ENCODE peak calls at places on chromosomes 13 and 19, in seven cellular contexts. K is fibroblast of lung, N is body of pancreas, Q is H9, B is upper lobe of left lung, A is thoracic aorta, X is MM.1S. U is an unnamed sample.

GRCh38 chr19:53606031-53606430 is 25.8 kb upstream of the DPRX start:
- DNase-seq in X (no peak), N (no peak), B (no peak), A (no peak), K (no peak), Q (no peak), U (no peak)

GRCh38 chr19:18045307-18046013 is 37.5 kb downstream of the ARRDC2 start:
- DNase-seq in Q (no peak), A (no peak), K (no peak), N (no peak), B (no peak), X (peak; percentile 15), U (no peak)

GRCh38 chr19:21463449-21464105 is 41.8 kb upstream of the ZNF429 start:
- DNase-seq in A (no peak), B (peak; percentile 73), N (peak; percentile 82), Q (peak; percentile 95), K (peak; percentile 33), X (no peak), U (peak; percentile 5)

GRCh38 chr13:37868691-37869505 is 674 bp downstream of the TRPC4 start:
- DNase-seq in Q (peak; percentile 38), B (no peak), K (peak; percentile 39), X (no peak), A (no peak), N (no peak), U (no peak)

GRCh38 chr13:108494991-108495661 is 134.3 kb upstream of the MYO16 start:
- DNase-seq in B (no peak), Q (peak; percentile 37), N (no peak), A (no peak), K (peak; percentile 11), X (no peak), U (no peak)

GRCh38 chr19:7417671-7418324 is 69.1 kb downstream of the ARHGEF18 start:
- DNase-seq in K (no peak), N (no peak), Q (no peak), B (no peak), A (no peak), X (no peak), U (no peak)

GRCh38 chr13:50380905-50381304 is 365.7 kb downstream of the KCNRG start:
- DNase-seq in A (no peak), Q (no peak), N (no peak), K (no peak), B (no peak), X (no peak), U (no peak)

GRCh38 chr19:48798937-48799336 is 11.9 kb downstream of the BCAT2 start:
- DNase-seq in X (no peak), A (no peak), Q (peak; percentile 83), N (no peak), K (no peak), B (no peak), U (no peak)

GRCh38 chr19:31656507-31656906 is 307.3 kb upstream of the TSHZ3 start:
- DNase-seq in B (no peak), X (no peak), K (no peak), A (no peak), N (no peak), Q (no peak), U (no peak)

GRCh38 chr13:66847541-66847940 is 382.6 kb downstream of the PCDH9 start:
- DNase-seq in N (no peak), Q (no peak), K (no peak), X (no peak), A (no peak), B (no peak), U (no peak)

GRCh38 chr13:25463496-25463895 is 91.7 kb downstream of the ATP8A2 start:
- DNase-seq in B (no peak), N (no peak), X (no peak), Q (no peak), K (no peak), A (no peak), U (no peak)

GRCh38 chr13:95713651-95714050 is 36.7 kb downstream of the DNAJC3 start:
- DNase-seq in B (no peak), N (no peak), X (peak; percentile 4), A (no peak), Q (no peak), K (peak; percentile 13), U (no peak)

GRCh38 chr13:27132538-27132937 is 39.1 kb downstream of the USP12 start:
- DNase-seq in B (no peak), A (no peak), N (no peak), X (no peak), K (no peak), Q (no peak), U (no peak)

GRCh38 chr19:10226376-10227214 is 4.5 kb downstream of the S1PR2 start:
- DNase-seq in K (peak; percentile 100), A (no peak), N (peak; percentile 55), X (no peak), Q (no peak), B (peak; percentile 37), U (no peak)

GRCh38 chr13:64758520-64758919 is 2471.6 kb downstream of the PCDH9 start:
- DNase-seq in B (no peak), Q (no peak), K (no peak), N (no peak), A (no peak), X (no peak), U (no peak)

GRCh38 chr19:30883071-30883470 is 466.2 kb downstream of the TSHZ3 start:
- DNase-seq in X (no peak), K (no peak), A (no peak), N (no peak), B (no peak), Q (peak; percentile 20), U (no peak)

GRCh38 chr13:43895940-43896339 is 16.2 kb downstream of the LACC1 start:
- DNase-seq in A (no peak), Q (no peak), N (no peak), K (peak; percentile 44), X (no peak), B (no peak), U (no peak)

GRCh38 chr19:3575260-3575741 is 2.6 kb downstream of the HMG20B start:
- DNase-seq in X (no peak), A (no peak), B (no peak), K (no peak), Q (peak; percentile 88), N (no peak), U (peak; percentile 21)

GRCh38 chr13:36829753-36830152 is 10.7 kb downstream of the RFXAP start:
- DNase-seq in X (no peak), Q (no peak), B (no peak), A (no peak), K (no peak), N (no peak), U (no peak)

GRCh38 chr19:19185853-19186728 is 5.9 kb downstream of the BORCS8 start:
- DNase-seq in N (peak; percentile 24), X (peak; percentile 63), B (peak; percentile 43), Q (peak; percentile 91), K (peak; percentile 23), A (no peak), U (peak; percentile 64)

GRCh38 chr19:18439025-18439909 is 1.3 kb upstream of the ISYNA1 start:
- DNase-seq in X (no peak), A (no peak), B (no peak), K (no peak), Q (no peak), N (peak; percentile 69), U (no peak)

GRCh38 chr19:39401549-39402416 is 4.9 kb upstream of the ZFP36 start:
- DNase-seq in A (no peak), N (peak; percentile 79), K (peak; percentile 82), Q (no peak), X (peak; percentile 80), B (peak; percentile 85), U (peak; percentile 86)

GRCh38 chr13:50596103-50596502 is 247.4 kb downstream of the DLEU7 start:
- DNase-seq in N (no peak), Q (no peak), K (no peak), X (no peak), A (no peak), B (no peak), U (no peak)

GRCh38 chr13:32645854-32646253 is 59.6 kb downstream of the PDS5B start:
- DNase-seq in X (peak; percentile 28), A (no peak), Q (no peak), B (no peak), N (no peak), K (no peak), U (no peak)
- H3K27ac ChIP-seq in X (no peak overlapping the region), A (no peak overlapping the region), Q (no peak overlapping the region), B (no peak overlapping the region), N (no peak overlapping the region), K (no peak overlapping the region), U (no peak overlapping the region)

GRCh38 chr13:49310251-49310650 is 62.5 kb downstream of the CDADC1 start:
- DNase-seq in B (no peak), X (no peak), A (no peak), N (no peak), Q (no peak), K (no peak), U (no peak)
- H3K4me1 ChIP-seq in B (peaks cover 28% of the 10 kb centered on the region), X (no peaks in the 10 kb centered on the region), A (peaks cover 50% of the 10 kb centered on the region), N (peaks cover 31% of the 10 kb centered on the region), Q (no peaks in the 10 kb centered on the region), K (peaks cover 27% of the 10 kb centered on the region), U (no peaks in the 10 kb centered on the region)

DNA sequence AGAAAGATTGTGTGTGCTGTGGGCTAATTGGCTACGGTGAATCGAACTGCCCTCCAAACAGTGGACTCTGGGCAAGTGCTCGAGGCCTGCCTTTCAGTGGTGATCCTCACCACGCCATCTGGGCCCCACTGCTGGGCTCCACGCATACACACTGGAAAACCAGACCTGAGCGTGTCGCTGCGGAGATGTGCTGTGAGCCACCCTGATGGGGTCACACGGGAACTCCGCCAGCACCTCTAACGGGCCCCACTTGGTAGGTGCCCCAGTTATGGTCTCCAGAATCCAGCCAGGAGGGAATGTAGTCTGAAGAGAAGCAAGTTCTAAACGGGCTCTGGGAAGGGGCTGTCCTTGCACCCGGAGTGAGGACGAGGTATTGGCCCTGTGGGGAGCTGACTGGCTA is 39.3 kb downstream of the C13orf46 start:
- DNase-seq in N (no peak), X (no peak), Q (no peak), A (no peak), K (no peak), B (no peak), U (no peak)
- H3K27ac ChIP-seq in N (no peak overlapping the region), X (no peak overlapping the region), Q (no peak overlapping the region), A (peak overlapping the region; percentile 90), K (no peak overlapping the region), B (no peak overlapping the region), U (no peak overlapping the region)

DNA sequence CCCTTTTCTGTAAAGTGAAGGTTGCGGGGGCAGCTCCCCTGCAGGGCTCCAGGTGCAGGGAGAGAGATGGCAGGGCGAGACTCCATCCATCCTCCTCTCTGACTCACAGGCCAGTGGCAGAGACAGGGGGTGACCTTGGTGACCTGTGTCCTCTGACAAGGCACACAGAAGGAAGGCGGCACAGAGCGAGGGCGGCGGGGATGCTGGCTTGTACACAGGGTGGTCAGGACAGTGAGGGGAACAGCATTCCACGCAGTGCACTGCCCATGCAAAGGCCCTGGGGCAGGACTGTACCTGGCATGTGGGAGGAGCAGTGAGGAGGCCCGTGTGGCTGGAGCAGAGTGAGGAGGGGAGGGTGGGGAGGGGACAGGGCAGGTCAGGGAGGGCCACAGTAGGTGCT is 7.7 kb downstream of the NDUFA11 start:
- DNase-seq in A (no peak), X (no peak), Q (no peak), B (no peak), K (no peak), N (no peak), U (no peak)
- H3K4me1 ChIP-seq in A (peaks cover 35% of the 10 kb centered on the region), X (no peaks in the 10 kb centered on the region), Q (no peaks in the 10 kb centered on the region), B (no peaks in the 10 kb centered on the region), K (peaks cover 4% of the 10 kb centered on the region), N (peaks cover 4% of the 10 kb centered on the region), U (peaks cover 4% of the 10 kb centered on the region)

GRCh38 chr19:13938361-13939027 is at the start of gene PODNL1:
- DNase-seq in N (no peak), Q (no peak), X (no peak), A (no peak), K (peak; percentile 74), B (no peak), U (no peak)
- H3K27ac ChIP-seq in N (no peak within 1 kb of the TSS), Q (no peak within 1 kb of the TSS), X (no peak within 1 kb of the TSS), A (peak within 1 kb of the TSS; percentile 31), K (no peak within 1 kb of the TSS), B (no peak within 1 kb of the TSS), U (no peak within 1 kb of the TSS)

GRCh38 chr13:73225983-73226382 is 167.2 kb downstream of the KLF5 start:
- DNase-seq in N (no peak), Q (no peak), A (no peak), B (no peak), X (no peak), K (no peak), U (no peak)
- H3K4me1 ChIP-seq in N (no peaks in the 10 kb centered on the region), Q (no peaks in the 10 kb centered on the region), A (no peaks in the 10 kb centered on the region), B (no peaks in the 10 kb centered on the region), X (peaks cover 16% of the 10 kb centered on the region), K (no peaks in the 10 kb centered on the region), U (peaks cover 22% of the 10 kb centered on the region)

U was measured in CD4-positive, alpha-beta memory T cell.